ENCODE peak calls at places on chromosomes 7 and 10, in five cellular contexts. K is K562, D is IMR-90, S is GM06990, W is HCT116. T is an unnamed sample.
A peak's percentile ranks its signal among the peaks of the same experiment; 100 is the strongest.

GRCh38 chr10:22620140-22620857 is 94.1 kb downstream of the PIP4K2A start:
- DNase-seq in K (no peak), W (peak; percentile 91), D (peak; percentile 95), S (no peak), T (peak; percentile 50)

GRCh38 chr10:54815583-54815982 is 14.6 kb upstream of the PCDH15 start:
- DNase-seq in S (no peak), W (no peak), D (no peak), K (no peak), T (no peak)

GRCh38 chr10:5594271-5595036 is 69.7 kb downstream of the CALML3 start:
- DNase-seq in S (no peak), W (no peak), K (no peak), D (peak; percentile 35), T (no peak)

GRCh38 chr7:149685455-149685854 is 87.9 kb downstream of the ZNF467 start:
- DNase-seq in D (no peak), S (no peak), W (no peak), K (no peak), T (no peak)

GRCh38 chr7:77537595-77538185 is 595 bp downstream of the PTPN12 start:
- DNase-seq in K (peak; percentile 67), S (peak; percentile 64), W (no peak), D (no peak), T (peak; percentile 50)

GRCh38 chr7:13724631-13725566 is 264.6 kb downstream of the ETV1 start:
- DNase-seq in S (no peak), W (no peak), D (no peak), K (no peak), T (no peak)

GRCh38 chr7:30165590-30165989 is 30.8 kb downstream of the MTURN start:
- DNase-seq in D (no peak), W (no peak), S (no peak), K (no peak), T (no peak)

GRCh38 chr7:24573008-24573553 is at the start of gene PALS2:
- DNase-seq in D (peak; percentile 58), K (peak; percentile 86), W (peak; percentile 29), S (peak; percentile 88), T (peak; percentile 74)

GRCh38 chr7:6430271-6430940 is 17.3 kb downstream of the DAGLB start:
- DNase-seq in S (no peak), D (peak; percentile 80), K (no peak), W (no peak), T (peak; percentile 38)
- TF ChIP-seq CTCF in S (peak; percentile 23), D (peak; percentile 17), K (peak; percentile 40), W (peak; percentile 43), T (no peak)

GRCh38 chr7:147804032-147804431 is 786.5 kb upstream of the C7orf33 start:
- DNase-seq in D (no peak), K (no peak), S (no peak), W (no peak), T (no peak)

GRCh38 chr7:147803151-147803550 is 787.4 kb upstream of the C7orf33 start:
- DNase-seq in W (no peak), S (no peak), K (no peak), D (no peak), T (no peak)

GRCh38 chr7:147803625-147804024 is 786.9 kb upstream of the C7orf33 start:
- DNase-seq in W (no peak), D (no peak), K (no peak), S (no peak), T (no peak)

GRCh38 chr7:147809785-147810184 is 780.8 kb upstream of the C7orf33 start:
- DNase-seq in D (no peak), S (no peak), K (no peak), W (no peak), T (no peak)

GRCh38 chr7:147805996-147806576 is 784.5 kb upstream of the C7orf33 start:
- DNase-seq in W (no peak), K (no peak), D (no peak), S (no peak), T (no peak)
- TF ChIP-seq CTCF in W (no peak), K (no peak), D (no peak), S (no peak), T (no peak)

GRCh38 chr7:141264511-141264910 is 190.6 kb downstream of the TMEM178B start:
- DNase-seq in W (no peak), D (no peak), S (no peak), K (no peak), T (no peak)

GRCh38 chr7:141263508-141263907 is 189.6 kb downstream of the TMEM178B start:
- DNase-seq in D (no peak), S (no peak), K (no peak), W (no peak), T (peak; percentile 24)

GRCh38 chr7:141263983-141264382 is 190.1 kb downstream of the TMEM178B start:
- DNase-seq in S (no peak), W (no peak), D (no peak), K (no peak), T (no peak)

GRCh38 chr7:141265668-141266067 is 191.8 kb downstream of the TMEM178B start:
- DNase-seq in D (no peak), K (no peak), S (no peak), W (no peak), T (no peak)

DNA sequence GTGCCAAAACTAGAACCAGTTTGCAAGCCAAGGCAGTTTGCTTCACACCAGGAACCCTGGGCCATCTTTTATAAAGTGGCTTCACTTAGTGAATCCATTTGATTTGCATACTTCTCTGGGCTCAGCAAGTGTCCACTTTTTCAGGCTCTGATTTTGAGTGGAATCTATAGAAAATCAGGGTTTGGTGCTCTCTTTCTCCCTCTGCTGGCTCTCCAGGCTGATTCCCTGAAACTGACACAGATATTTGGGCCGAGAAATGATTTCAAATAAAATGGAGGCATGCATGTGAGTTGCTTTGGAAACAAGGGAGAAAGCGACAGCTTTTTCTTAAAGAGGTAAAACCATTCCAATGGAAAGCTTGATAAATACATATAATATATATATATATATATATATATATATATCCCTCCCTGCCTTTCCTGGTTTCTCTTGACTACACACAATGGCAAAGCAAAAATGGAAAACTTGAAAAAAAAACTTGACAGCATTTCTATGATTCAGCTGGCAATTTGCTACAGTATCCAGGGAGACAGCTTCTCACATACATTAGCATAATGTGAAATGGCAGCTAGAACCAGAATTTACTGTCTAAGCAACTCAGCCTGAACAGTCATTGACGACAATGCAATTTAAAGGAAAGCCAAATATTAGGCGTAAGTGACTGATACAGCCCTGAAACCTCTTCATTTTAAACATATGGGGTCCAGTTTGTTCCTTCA is 188.4 kb downstream of the TMEM178B start:
- DNase-seq in W (no peak), D (no peak), K (no peak), S (no peak), T (no peak)
- TF ChIP-seq CTCF in W (peak; percentile 42), D (peak; percentile 35), K (peak; percentile 48), S (peak; percentile 20), T (no peak)

GRCh38 chr7:42574693-42575084 is 337.2 kb downstream of the C7orf25 start:
- DNase-seq in S (no peak), K (no peak), D (no peak), W (no peak), T (no peak)
- TF ChIP-seq CTCF in S (peak; percentile 3), K (no peak), D (no peak), W (no peak), T (no peak)

DNA sequence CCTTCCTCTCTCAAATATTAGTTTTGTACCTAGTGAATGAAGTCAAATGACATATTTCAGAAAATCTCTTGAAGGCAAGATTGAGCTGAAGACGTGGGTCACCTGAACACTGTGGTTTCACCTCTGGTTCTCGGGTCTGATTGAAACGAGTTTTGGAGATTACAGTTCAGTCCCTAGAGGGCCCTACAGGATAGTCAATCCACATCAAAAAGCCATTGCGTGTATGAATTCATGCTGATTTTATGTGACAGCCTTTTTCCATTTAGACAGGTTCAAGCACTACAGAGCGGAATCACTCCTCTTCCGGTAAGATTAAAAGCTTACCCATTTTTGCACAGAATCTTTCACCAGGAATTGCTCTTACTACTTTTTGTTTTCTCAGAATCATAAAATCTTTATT is 62.2 kb downstream of the VIM start:
- DNase-seq in W (peak; percentile 50), K (peak; percentile 21), S (no peak), D (peak; percentile 8), T (peak; percentile 35)
- TF ChIP-seq CTCF in W (peak; percentile 38), K (peak; percentile 84), S (peak; percentile 10), D (peak; percentile 21), T (peak; percentile 39)

GRCh38 chr7:40706829-40707228 is 572.0 kb downstream of the SUGCT start:
- DNase-seq in K (no peak), W (no peak), S (no peak), D (no peak), T (no peak)

GRCh38 chr7:40700653-40701475 is 566.1 kb downstream of the SUGCT start:
- DNase-seq in W (no peak), S (no peak), K (no peak), D (peak; percentile 23), T (peak; percentile 73)

GRCh38 chr7:40701836-40702551 is 567.2 kb downstream of the SUGCT start:
- DNase-seq in D (no peak), S (no peak), K (no peak), W (no peak), T (peak; percentile 25)

GRCh38 chr7:40709077-40709964 is 574.5 kb downstream of the SUGCT start:
- DNase-seq in K (no peak), W (no peak), D (no peak), S (no peak), T (peak; percentile 17)

DNA sequence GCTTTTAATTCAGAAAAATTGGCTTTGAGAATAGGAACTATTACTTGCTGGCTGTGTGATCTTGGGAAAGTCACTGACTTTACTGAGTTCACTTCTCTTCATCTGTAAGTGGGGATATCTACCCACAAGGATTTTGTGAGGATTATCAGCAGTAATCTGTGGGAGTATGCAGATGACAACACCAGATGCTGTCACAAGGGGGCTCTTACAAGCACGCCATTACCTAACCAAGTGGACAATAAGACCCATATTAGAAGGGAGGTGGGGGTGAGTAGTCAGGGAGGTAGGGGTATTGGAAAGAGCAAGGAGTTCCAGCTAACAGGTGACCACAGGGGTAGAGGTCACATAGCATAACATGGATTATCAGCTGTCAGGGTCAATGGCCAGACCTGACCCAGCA is 569.4 kb downstream of the SUGCT start:
- DNase-seq in K (no peak), S (no peak), D (no peak), W (no peak), T (no peak)
- TF ChIP-seq CTCF in K (no peak), S (no peak), D (no peak), W (peak; percentile 17), T (no peak)

GRCh38 chr10:84845628-84846261 is 517.4 kb downstream of the CCSER2 start:
- DNase-seq in W (peak; percentile 23), K (no peak), D (no peak), S (no peak), T (peak; percentile 7)
- TF ChIP-seq CTCF in W (peak; percentile 71), K (no peak), D (no peak), S (peak; percentile 42), T (no peak)

GRCh38 chr7:94289071-94289470 is 105.6 kb upstream of the COL1A2 start:
- DNase-seq in W (peak; percentile 81), K (no peak), D (peak; percentile 91), S (no peak), T (peak; percentile 5)
- TF ChIP-seq CTCF in W (peak; percentile 98), K (peak; percentile 78), D (peak; percentile 100), S (peak; percentile 41), T (no peak)

DNA sequence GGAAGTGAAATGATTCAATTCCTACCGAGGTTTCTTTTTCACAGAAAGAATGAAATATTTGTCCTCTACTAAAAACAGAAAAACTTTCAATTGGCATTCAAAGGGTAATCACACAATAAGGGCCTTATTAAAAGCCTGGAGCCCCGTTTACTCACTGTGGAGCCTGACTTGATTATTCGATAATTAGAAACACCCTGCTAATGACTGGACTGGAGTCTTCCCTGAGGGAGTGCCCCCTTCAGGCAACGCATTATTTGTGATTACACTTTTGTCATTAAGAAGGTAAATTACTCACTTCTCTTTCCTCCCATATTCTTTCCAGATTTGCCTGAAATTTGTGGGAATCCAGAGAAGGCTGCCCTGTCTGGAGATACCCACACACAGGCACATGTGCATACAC is 444.2 kb upstream of the NPVF start:
- DNase-seq in K (no peak), S (no peak), D (no peak), W (no peak), T (no peak)
- TF ChIP-seq CTCF in K (no peak), S (no peak), D (no peak), W (no peak), T (no peak)

T was measured in activated CD8-positive, alpha-beta T cell treated with anti-CD3 and anti-CD28 coated beads for 36 hours.